ENCODE peak calls at places on chromosome 2, in nine cellular contexts. H is NCI-H345, O is hypothalamus, C is NCI-H1092, P is NCI-H2081, X is brain microvascular endothelial cell, L is Right ventricle myocardium superior, I is activated T-helper 1 cell treated with Interleukin-2 at 50 U/mL for 16 hours, T is C1 segment of cervical spinal cord. E is an unnamed sample.

GRCh38 chr2:56522605-56523089 is 338.9 kb downstream of the CCDC85A start:
- DNase-seq in H (peak), T (no peak), C (peak), O (no peak), P (peak), I (no peak), L (peak), X (no peak), E (peak)

GRCh38 chr2:158232476-158232875 is 130.8 kb downstream of the UPP2 start:
- DNase-seq in H (no peak), X (peak), C (no peak), L (no peak), I (no peak), O (no peak), T (no peak), P (no peak), E (no peak)

GRCh38 chr2:8885449-8886196 is 48.2 kb upstream of the KIDINS220 start:
- DNase-seq in O (no peak), C (no peak), H (no peak), L (no peak), X (no peak), I (no peak), T (no peak), P (no peak), E (no peak)

GRCh38 chr2:203743441-203743932 is 37.0 kb downstream of the CD28 start:
- DNase-seq in C (no peak), L (no peak), P (no peak), O (no peak), H (no peak), X (no peak), T (no peak), I (no peak), E (no peak)

GRCh38 chr2:223954401-223954800 is 2.9 kb upstream of the MRPL44 start:
- DNase-seq in L (no peak), T (no peak), P (no peak), H (no peak), I (no peak), C (no peak), O (no peak), X (peak), E (no peak)

GRCh38 chr2:101339236-101339865 is 30.9 kb upstream of the RNF149 start:
- DNase-seq in C (no peak), I (no peak), L (no peak), X (no peak), P (no peak), O (no peak), H (no peak), T (no peak), E (no peak)

GRCh38 chr2:42967959-42968674 is 175.7 kb upstream of the HAAO start:
- DNase-seq in P (no peak), I (no peak), X (peak), L (peak), C (no peak), T (no peak), O (no peak), H (no peak), E (peak)

GRCh38 chr2:54531558-54531957 is 75.4 kb downstream of the SPTBN1 start:
- DNase-seq in I (no peak), C (no peak), O (no peak), T (no peak), L (no peak), P (no peak), H (no peak), X (peak), E (no peak)

GRCh38 chr2:98504386-98505109 is 59.9 kb downstream of the INPP4A start:
- DNase-seq in O (no peak), I (no peak), H (no peak), L (no peak), C (no peak), X (no peak), T (no peak), P (no peak), E (no peak)

GRCh38 chr2:114261366-114261765 is 181.1 kb upstream of the DPP10 start:
- DNase-seq in C (no peak), I (no peak), L (no peak), H (no peak), X (no peak), P (no peak), T (no peak), O (no peak), E (no peak)

GRCh38 chr2:239303711-239304532 is 96.9 kb downstream of the HDAC4 start:
- DNase-seq in H (no peak), C (no peak), O (no peak), P (no peak), T (no peak), L (no peak), X (no peak), I (no peak), E (no peak)

GRCh38 chr2:170928824-170929685 is at the start of gene GORASP2:
- DNase-seq in O (peak), T (peak), C (peak), P (peak), H (peak), L (peak), X (peak), I (peak), E (peak)

GRCh38 chr2:20796374-20796791 is 26.5 kb downstream of the LDAH start:
- DNase-seq in H (no peak), C (no peak), X (peak), P (no peak), L (no peak), I (no peak), O (no peak), T (no peak), E (no peak)

GRCh38 chr2:129793326-129793955 is 186.0 kb upstream of the RAB6C start:
- DNase-seq in L (no peak), X (no peak), O (no peak), P (no peak), H (peak), I (no peak), T (no peak), C (no peak), E (no peak)

E was measured in H4.